ENCODE peak calls at places on chromosome 12, in nine cellular contexts. H is tibial nerve, I is A549, Q is upper lobe of left lung, C is HepG2, T is suprapubic skin, Z is stomach, A is H1, G is transverse colon. D is an unnamed sample.

GRCh38 chr12:51883998-51884675 is 3.8 kb upstream of the ANKRD33 start:
- DNase-seq in H (no peak), I (no peak), C (no peak), A (no peak), T (peak), Z (no peak), Q (no peak), G (no peak), D (no peak)

GRCh38 chr12:101277443-101277842 is 2.5 kb upstream of the UTP20 start:
- DNase-seq in H (no peak), Q (no peak), I (no peak), G (no peak), T (no peak), Z (no peak), A (no peak), C (no peak), D (no peak)

GRCh38 chr12:130298322-130298721 is 39.4 kb upstream of the PIWIL1 start:
- DNase-seq in C (no peak), A (no peak), Q (no peak), H (no peak), Z (no peak), G (no peak), I (no peak), T (no peak), D (no peak)

GRCh38 chr12:108313236-108313608 is 25.9 kb downstream of the CMKLR1 start:
- DNase-seq in C (no peak), Z (no peak), Q (no peak), H (no peak), T (no peak), A (no peak), G (no peak), I (no peak), D (no peak)

GRCh38 chr12:94795053-94795452 is 144.7 kb upstream of the TMCC3 start:
- DNase-seq in G (no peak), Q (no peak), A (no peak), T (no peak), C (no peak), Z (no peak), H (no peak), I (no peak), D (no peak)

GRCh38 chr12:57128519-57129247 is 400 bp downstream of the LRP1 start:
- DNase-seq in A (no peak), Z (no peak), G (peak), C (no peak), H (no peak), T (no peak), I (no peak), Q (no peak), D (no peak)

GRCh38 chr12:58841058-58841798 is 79.1 kb downstream of the LRIG3 start:
- DNase-seq in G (no peak), Q (peak), C (no peak), H (no peak), I (no peak), Z (no peak), T (no peak), A (no peak), D (no peak)

GRCh38 chr12:65039306-65039705 is 81.8 kb downstream of the WIF1 start:
- DNase-seq in H (no peak), Z (no peak), T (no peak), G (no peak), I (no peak), Q (peak), A (no peak), C (no peak), D (no peak)

GRCh38 chr12:111022386-111022785 is 102.0 kb upstream of the MYL2 start:
- DNase-seq in Q (no peak), G (no peak), H (no peak), C (no peak), I (no peak), Z (no peak), T (no peak), A (no peak), D (no peak)

GRCh38 chr12:27554421-27555186 is 30.6 kb downstream of the PPFIBP1 start:
- DNase-seq in H (peak), Z (no peak), Q (no peak), T (peak), C (no peak), I (peak), A (no peak), G (peak), D (no peak)
- TF ChIP-seq EP300 in H (peak), Z (no peak), Q (no peak), T (no peak), C (no peak), I (no peak), A (no peak), G (no peak), D (no peak)

GRCh38 chr12:121893901-121894540 is 5.4 kb downstream of the PSMD9 start:
- DNase-seq in C (peak), H (no peak), A (no peak), Z (peak), I (peak), Q (no peak), T (no peak), G (no peak), D (no peak)
- TF ChIP-seq EP300 in C (no peak), H (no peak), A (no peak), Z (no peak), I (no peak), Q (no peak), T (no peak), G (no peak), D (no peak)

DNA sequence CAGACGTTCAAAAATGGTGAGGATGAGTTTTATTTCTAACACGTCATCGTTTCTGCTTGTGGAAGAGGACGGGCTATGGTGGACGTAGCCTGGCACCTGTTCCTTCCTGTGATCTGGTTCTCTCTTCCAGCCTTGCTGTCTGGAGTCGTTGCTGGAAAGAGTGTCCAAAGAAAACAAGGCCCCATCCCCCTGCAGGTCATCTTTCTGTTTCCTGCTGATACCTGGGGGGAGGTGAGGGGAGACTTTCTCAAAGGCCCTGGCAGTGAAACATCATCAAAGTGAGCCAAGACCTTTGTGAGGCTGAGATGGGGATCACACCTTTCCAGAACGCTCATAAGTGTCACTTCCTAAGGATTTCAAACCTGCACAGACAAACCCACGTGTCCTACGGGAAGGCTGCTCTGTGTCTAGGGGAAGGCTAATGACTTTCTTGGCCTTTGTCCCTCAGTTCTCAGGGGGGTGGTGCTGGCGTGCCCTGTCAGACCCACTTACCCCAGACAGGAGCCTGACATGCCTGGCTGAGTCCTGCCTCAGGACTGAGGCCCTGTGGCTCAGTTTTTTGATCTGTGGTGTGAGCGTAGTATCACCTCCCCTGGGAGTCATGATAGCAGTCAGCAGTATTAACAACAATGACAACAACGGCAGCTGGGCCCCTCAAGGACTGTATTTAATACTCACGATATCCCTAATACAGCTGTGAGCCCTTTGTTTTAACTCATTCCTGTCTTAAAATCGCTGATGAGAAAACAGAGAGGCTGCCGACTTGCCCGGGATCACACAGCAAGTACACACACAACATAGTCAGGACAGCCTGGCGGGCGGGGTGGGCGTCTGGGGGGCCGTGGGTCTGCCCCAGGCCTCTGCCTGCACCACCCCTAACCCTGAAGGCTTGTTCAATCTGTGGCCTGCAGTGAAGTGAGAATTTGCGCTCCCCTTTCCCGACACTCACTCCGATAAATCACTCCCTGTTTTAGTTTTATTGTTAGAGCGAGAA is 235.3 kb downstream of the SLC41A2 start:
- DNase-seq in Z (no peak), Q (no peak), T (no peak), C (no peak), G (no peak), H (no peak), A (no peak), I (no peak), D (peak)
- TF ChIP-seq EP300 in Z (no peak), Q (no peak), T (no peak), C (no peak), G (no peak), H (no peak), A (no peak), I (no peak), D (no peak)

GRCh38 chr12:121241203-121241970 is 31.5 kb downstream of the P2RX4 start:
- DNase-seq in C (no peak), T (no peak), Z (no peak), I (no peak), Q (no peak), G (no peak), A (no peak), H (no peak), D (no peak)
- TF ChIP-seq EP300 in C (no peak), T (no peak), Z (no peak), I (no peak), Q (no peak), G (no peak), A (no peak), H (no peak), D (no peak)

GRCh38 chr12:88723219-88723618 is 142.9 kb upstream of the KITLG start:
- DNase-seq in I (peak), H (no peak), Z (no peak), A (no peak), G (no peak), T (no peak), Q (no peak), C (no peak), D (no peak)
- TF ChIP-seq EP300 in I (no peak), H (peak), Z (no peak), A (no peak), G (no peak), T (no peak), Q (no peak), C (no peak), D (no peak)

GRCh38 chr12:47021298-47021697 is 58.1 kb upstream of the PCED1B start:
- DNase-seq in A (no peak), G (no peak), H (peak), Q (no peak), I (peak), Z (no peak), C (peak), T (no peak), D (peak)
- TF ChIP-seq EP300 in A (no peak), G (no peak), H (no peak), Q (no peak), I (no peak), Z (no peak), C (no peak), T (no peak), D (no peak)

DNA sequence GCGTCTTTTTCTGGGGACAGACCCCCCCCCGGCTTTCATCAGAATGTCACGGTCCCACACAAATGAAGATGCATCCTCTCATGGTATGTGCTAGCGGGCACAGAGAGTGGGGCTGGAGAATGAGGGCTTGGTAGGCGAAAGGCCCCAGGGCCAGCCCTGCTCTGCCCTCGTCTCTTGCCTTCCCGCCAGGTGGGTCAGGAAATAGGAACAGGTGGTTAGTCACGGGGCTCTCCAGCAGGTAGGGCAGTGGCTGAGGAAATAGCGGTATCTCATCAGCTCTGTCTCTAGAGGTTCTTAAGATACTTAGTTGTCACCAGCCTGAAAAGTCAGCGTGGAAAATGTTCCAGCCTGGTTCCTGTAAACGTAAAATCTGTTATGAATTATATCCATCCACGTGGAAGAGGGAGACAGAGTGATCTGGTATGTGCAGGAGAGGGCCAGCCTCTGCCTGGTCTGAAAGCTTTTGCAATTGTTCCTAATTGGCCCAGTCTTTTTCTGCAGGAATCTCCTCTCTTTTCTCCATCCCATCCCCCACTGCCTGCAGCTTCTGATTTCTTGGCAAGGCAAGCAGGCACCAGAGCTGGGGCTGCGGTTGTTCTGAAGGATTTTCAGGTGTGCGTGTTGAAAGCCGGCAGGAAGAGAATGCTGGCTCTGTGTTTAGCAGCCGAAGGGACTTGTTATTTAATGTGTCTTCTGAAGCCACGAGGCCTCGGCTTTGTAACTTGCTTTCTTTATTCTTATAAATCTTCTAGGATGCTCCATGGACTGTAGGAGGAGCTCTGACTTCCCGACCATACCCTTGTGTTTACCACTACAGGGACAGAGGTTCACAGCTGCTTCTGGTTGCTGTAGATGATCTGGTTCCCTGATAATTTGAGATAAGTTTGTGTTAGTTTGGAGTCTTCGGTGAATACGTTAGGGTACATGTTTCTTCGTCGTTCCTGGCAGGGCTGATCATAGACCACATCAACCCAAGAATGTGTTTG is 131.1 kb downstream of the CACNA1C start:
- DNase-seq in A (no peak), I (peak), T (no peak), H (peak), Q (no peak), C (peak), G (no peak), Z (no peak), D (no peak)
- TF ChIP-seq EP300 in A (no peak), I (no peak), T (no peak), H (peak), Q (no peak), C (no peak), G (no peak), Z (no peak), D (no peak)

GRCh38 chr12:115255962-115256361 is 572.0 kb upstream of the TBX3 start:
- DNase-seq in A (no peak), T (no peak), G (no peak), Z (no peak), C (no peak), Q (no peak), I (no peak), H (no peak), D (no peak)
- TF ChIP-seq EP300 in A (no peak), T (no peak), G (no peak), Z (no peak), C (no peak), Q (no peak), I (no peak), H (no peak), D (no peak)

GRCh38 chr12:69389836-69390235 is 30.3 kb downstream of the YEATS4 start:
- DNase-seq in G (no peak), Q (no peak), A (no peak), I (peak), C (no peak), Z (no peak), H (no peak), T (no peak), D (no peak)
- TF ChIP-seq EP300 in G (no peak), Q (no peak), A (no peak), I (no peak), C (no peak), Z (no peak), H (no peak), T (no peak), D (no peak)

GRCh38 chr12:2672863-2673262 is 121.9 kb upstream of the FKBP4 start:
- DNase-seq in C (no peak), Q (no peak), T (no peak), I (no peak), A (no peak), Z (no peak), G (no peak), H (no peak), D (no peak)
- TF ChIP-seq EP300 in C (no peak), Q (no peak), T (no peak), I (no peak), A (no peak), Z (no peak), G (no peak), H (no peak), D (no peak)